ENCODE peak calls at places on chromosome 5, in eight cellular contexts. L is iris pigment epithelial cell; Z is endothelial cell; H is EL; I is GM23338; G is stimulated activated CD4-positive, alpha-beta T cell treated with anti-CD3 and anti-CD28 coated beads, Interleukin-12 subunit alpha, Interleukin-12 subunit beta, amount 100 ng/mL, for 4 hours; W is C1 segment of cervical spinal cord; D is dorsolateral prefrontal cortex. C is an unnamed sample.

GRCh38 chr5:53343187-53343586 is 137.2 kb upstream of the FST start:
- DNase-seq in L (peak; percentile 89), Z (no peak), H (peak; percentile 97), I (no peak), G (no peak), W (no peak), D (no peak), C (no peak)

GRCh38 chr5:132425009-132425937 is 55.8 kb downstream of the SLC22A5 start:
- DNase-seq in L (peak; percentile 92), Z (no peak), H (peak; percentile 87), I (no peak), G (peak; percentile 56), W (no peak), D (no peak), C (peak; percentile 65)

GRCh38 chr5:154274828-154275185 is 84.3 kb downstream of the GALNT10 start:
- DNase-seq in L (no peak), Z (no peak), H (peak; percentile 53), I (no peak), G (no peak), W (no peak), D (no peak), C (no peak)

GRCh38 chr5:150315245-150315644 is 12.5 kb upstream of the ARSI start:
- DNase-seq in L (no peak), Z (no peak), H (no peak), I (no peak), G (no peak), W (no peak), D (no peak), C (no peak)

GRCh38 chr5:108878756-108879155 is 131.1 kb downstream of the FER start:
- DNase-seq in L (no peak), Z (no peak), H (no peak), I (no peak), G (no peak), W (no peak), D (no peak), C (no peak)

GRCh38 chr5:154168395-154168794 is 22.1 kb upstream of the GALNT10 start:
- DNase-seq in L (no peak), Z (no peak), H (peak; percentile 15), I (no peak), G (no peak), W (no peak), D (no peak), C (no peak)

GRCh38 chr5:56116599-56117131 is 116.5 kb downstream of the ANKRD55 start:
- DNase-seq in L (no peak), Z (no peak), H (no peak), I (no peak), G (no peak), W (no peak), D (no peak), C (no peak)

GRCh38 chr5:170057311-170057710 is 48.4 kb upstream of the FOXI1 start:
- DNase-seq in L (no peak), Z (no peak), H (no peak), I (no peak), G (no peak), W (no peak), D (no peak), C (no peak)

GRCh38 chr5:117302949-117303348 is 728.3 kb upstream of the SEMA6A start:
- DNase-seq in L (no peak), Z (no peak), H (peak; percentile 6), I (no peak), G (no peak), W (no peak), D (no peak), C (no peak)

GRCh38 chr5:142587354-142587965 is 98.4 kb downstream of the FGF1 start:
- DNase-seq in L (peak; percentile 61), Z (peak; percentile 63), H (peak; percentile 56), I (peak; percentile 93), G (no peak), W (no peak), D (no peak), C (peak; percentile 11)

GRCh38 chr5:38370341-38371100 is 112.2 kb downstream of the EGFLAM start:
- DNase-seq in L (no peak), Z (no peak), H (no peak), I (no peak), G (no peak), W (no peak), D (no peak), C (no peak)

GRCh38 chr5:98602534-98603112 is 170.8 kb upstream of the RGMB start:
- DNase-seq in L (no peak), Z (no peak), H (no peak), I (no peak), G (no peak), W (no peak), D (no peak), C (no peak)

GRCh38 chr5:177131711-177132503 is 1.7 kb upstream of the NSD1 start:
- DNase-seq in L (no peak), Z (peak; percentile 24), H (peak; percentile 10), I (peak; percentile 69), G (no peak), W (peak; percentile 46), D (no peak), C (no peak)

GRCh38 chr5:172909931-172910502 is 49.2 kb upstream of the RPL26L1 start:
- DNase-seq in L (peak; percentile 94), Z (no peak), H (peak; percentile 85), I (no peak), G (no peak), W (no peak), D (no peak), C (no peak)

GRCh38 chr5:148826082-148826971 is at the start of gene ADRB2:
- DNase-seq in L (peak; percentile 81), Z (peak; percentile 91), H (peak; percentile 96), I (peak; percentile 96), G (peak; percentile 78), W (peak; percentile 83), D (peak; percentile 84), C (peak; percentile 80)

GRCh38 chr5:124309241-124309977 is 437.0 kb downstream of the ZNF608 start:
- DNase-seq in L (no peak), Z (no peak), H (no peak), I (peak; percentile 61), G (no peak), W (no peak), D (no peak), C (no peak)

GRCh38 chr5:144318011-144318410 is 147.3 kb downstream of the KCTD16 start:
- DNase-seq in L (no peak), Z (no peak), H (no peak), I (peak; percentile 54), G (no peak), W (no peak), D (no peak), C (no peak)

GRCh38 chr5:125575561-125576504 is 829.4 kb upstream of the ZNF608 start:
- DNase-seq in L (no peak), Z (no peak), H (peak; percentile 12), I (peak; percentile 55), G (no peak), W (no peak), D (peak; percentile 84), C (no peak)

GRCh38 chr5:173868096-173868879 is 19.9 kb upstream of the CPEB4 start:
- DNase-seq in L (peak; percentile 46), Z (no peak), H (peak; percentile 74), I (no peak), G (no peak), W (no peak), D (no peak), C (no peak)

GRCh38 chr5:54570923-54571322 is 53.4 kb downstream of the SNX18 start:
- DNase-seq in L (peak; percentile 58), Z (no peak), H (no peak), I (no peak), G (no peak), W (peak; percentile 21), D (no peak), C (no peak)

GRCh38 chr5:95664204-95664786 is 17.7 kb downstream of the RFESD start:
- DNase-seq in L (peak; percentile 44), Z (peak; percentile 8), H (peak; percentile 49), I (peak; percentile 40), G (peak; percentile 18), W (no peak), D (no peak), C (no peak)

GRCh38 chr5:131983244-131983771 is 28.1 kb downstream of the ACSL6 start:
- DNase-seq in L (no peak), Z (no peak), H (no peak), I (no peak), G (no peak), W (no peak), D (no peak), C (no peak)

GRCh38 chr5:73838901-73839300 is 212.9 kb downstream of the ARHGEF28 start:
- DNase-seq in L (no peak), Z (no peak), H (no peak), I (no peak), G (no peak), W (no peak), D (no peak), C (no peak)

GRCh38 chr5:163790497-163790896 is 285.1 kb downstream of the MAT2B start:
- DNase-seq in L (peak; percentile 9), Z (no peak), H (peak; percentile 15), I (no peak), G (no peak), W (no peak), D (no peak), C (no peak)

GRCh38 chr5:55936100-55936693 is 58.6 kb downstream of the IL6ST start:
- DNase-seq in L (peak; percentile 85), Z (peak; percentile 82), H (peak; percentile 79), I (peak; percentile 90), G (peak; percentile 72), W (no peak), D (peak; percentile 90), C (peak; percentile 65)

GRCh38 chr5:141412853-141413539 is at the start of gene PCDHGA10:
- DNase-seq in L (peak; percentile 74), Z (peak; percentile 70), H (peak; percentile 67), I (peak; percentile 92), G (peak; percentile 44), W (no peak), D (no peak), C (peak; percentile 40)

GRCh38 chr5:66232701-66233100 is 88.6 kb downstream of the SREK1 start:
- DNase-seq in L (no peak), Z (no peak), H (no peak), I (peak; percentile 56), G (no peak), W (no peak), D (no peak), C (no peak)

GRCh38 chr5:17316973-17317459 is 99.6 kb downstream of the BASP1 start:
- DNase-seq in L (peak; percentile 81), Z (no peak), H (peak; percentile 31), I (no peak), G (no peak), W (no peak), D (no peak), C (no peak)

GRCh38 chr5:170632985-170633234 is 129.1 kb downstream of the KCNIP1 start:
- DNase-seq in L (no peak), Z (peak; percentile 90), H (no peak), I (peak; percentile 89), G (peak; percentile 62), W (no peak), D (peak; percentile 52), C (peak; percentile 38)